ENCODE peak calls at places on chromosome 22, in eight cellular contexts. I, Q, J, P, M, S, R and E are unnamed samples. For H3K4me1, the result is how much of the 10 kb centered on the place peaks cover.

GRCh38 chr22:31681625-31682345 is 19.8 kb upstream of the PISD start:
- DNase-seq in I (no peak), Q (no peak), S (peak), P (no peak), M (peak), J (peak), R (no peak), E (no peak)

GRCh38 chr22:42884616-42885375 is 27.7 kb upstream of the ARFGAP3 start:
- DNase-seq in R (no peak), P (peak), S (no peak), Q (no peak), I (no peak), J (peak), M (no peak), E (no peak)

GRCh38 chr22:34639911-34640310 is 426.0 kb upstream of the ISX start:
- DNase-seq in I (no peak), J (no peak), R (no peak), Q (no peak), P (no peak), M (no peak), S (no peak), E (no peak)

GRCh38 chr22:26054846-26055245 is 114.4 kb upstream of the SEZ6L start:
- DNase-seq in J (no peak), S (no peak), P (no peak), R (no peak), Q (no peak), M (no peak), I (no peak), E (no peak)

GRCh38 chr22:20607157-20607907 is 99.9 kb downstream of the MED15 start:
- DNase-seq in Q (no peak), J (no peak), M (no peak), S (no peak), R (no peak), P (peak), I (no peak), E (no peak)

GRCh38 chr22:37661160-37661924 is 2.8 kb downstream of the PDXP start:
- DNase-seq in R (no peak), Q (no peak), J (peak), M (no peak), I (peak), S (peak), P (no peak), E (peak)

GRCh38 chr22:37566329-37566837 is 6.1 kb downstream of the CDC42EP1 start:
- DNase-seq in S (no peak), I (peak), M (no peak), P (peak), R (no peak), J (no peak), Q (no peak), E (peak)

GRCh38 chr22:42785706-42786499 is 65.2 kb upstream of the A4GALT start:
- DNase-seq in I (no peak), Q (no peak), P (no peak), S (no peak), M (no peak), R (no peak), J (no peak), E (no peak)

GRCh38 chr22:38652858-38653257 is 3.3 kb downstream of the FAM227A start:
- DNase-seq in R (no peak), S (no peak), P (no peak), M (no peak), I (no peak), Q (no peak), J (no peak), E (no peak)

GRCh38 chr22:42919199-42919598 is 62.1 kb upstream of the ARFGAP3 start:
- DNase-seq in S (peak), M (peak), Q (no peak), I (no peak), J (peak), R (no peak), P (no peak), E (no peak)

GRCh38 chr22:31102441-31103081 is 4.8 kb downstream of the SELENOM start:
- DNase-seq in R (peak), P (peak), Q (peak), M (peak), I (no peak), J (peak), S (peak), E (no peak)

GRCh38 chr22:26592368-26593015 is 2.6 kb upstream of the TPST2 start:
- DNase-seq in I (peak), M (no peak), Q (no peak), S (no peak), P (no peak), R (no peak), J (no peak), E (peak)

GRCh38 chr22:43401661-43402060 is 10.2 kb upstream of the MPPED1 start:
- DNase-seq in R (no peak), M (no peak), Q (no peak), S (no peak), J (no peak), P (no peak), I (no peak), E (no peak)

GRCh38 chr22:29979645-29980303 is 96.8 kb downstream of the MTMR3 start:
- DNase-seq in Q (no peak), P (no peak), J (peak), R (no peak), S (peak), I (no peak), M (no peak), E (no peak)

GRCh38 chr22:39368402-39368801 is 18.6 kb downstream of the SYNGR1 start:
- DNase-seq in R (no peak), I (no peak), S (no peak), J (no peak), Q (no peak), P (no peak), M (no peak), E (no peak)

GRCh38 chr22:47651216-47651987 is 889.0 kb downstream of the TBC1D22A start:
- DNase-seq in I (no peak), M (no peak), R (no peak), S (no peak), Q (no peak), J (no peak), P (no peak), E (no peak)

GRCh38 chr22:47647720-47648119 is 885.3 kb downstream of the TBC1D22A start:
- DNase-seq in R (no peak), M (no peak), I (no peak), S (no peak), J (no peak), Q (no peak), P (no peak), E (no peak)

GRCh38 chr22:47647181-47647580 is 884.7 kb downstream of the TBC1D22A start:
- DNase-seq in I (no peak), J (no peak), Q (no peak), P (no peak), S (no peak), R (no peak), M (no peak), E (no peak)

DNA sequence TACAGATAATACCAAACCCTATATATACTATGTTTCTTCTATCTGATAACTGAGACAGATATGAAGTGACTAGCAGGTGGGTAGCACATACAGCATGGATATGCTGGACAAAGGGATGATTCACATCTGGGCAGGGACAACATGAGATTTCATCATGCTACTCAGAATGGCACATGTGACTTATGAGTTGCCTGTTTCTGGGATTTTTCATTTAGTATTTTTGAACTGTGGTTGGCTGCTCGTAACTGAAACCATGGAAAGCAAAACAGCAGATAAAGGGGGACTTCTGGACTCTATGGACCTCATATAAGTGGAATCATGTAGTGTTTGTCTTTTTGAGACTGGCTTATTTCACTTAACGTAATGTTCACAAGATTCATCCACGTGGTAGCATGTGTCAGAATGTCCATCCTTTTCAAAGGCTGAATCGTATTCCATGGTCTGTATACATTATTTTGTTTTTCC is 883.0 kb downstream of the TBC1D22A start:
- DNase-seq in I (no peak), R (no peak), M (no peak), P (no peak), S (no peak), J (no peak), Q (no peak), E (no peak)
- H3K4me1 ChIP-seq in I (under half), R (under half), M (under half), P (under half), S (under half), J (under half), Q (under half), E (under half)

GRCh38 chr22:24400037-24400725 is 27.2 kb upstream of the ADORA2A start:
- DNase-seq in P (no peak), J (no peak), R (no peak), Q (no peak), I (no peak), M (no peak), S (no peak), E (no peak)
- H3K4me3 ChIP-seq in P (no peak), J (no peak), R (no peak), Q (no peak), I (no peak), M (no peak), S (no peak), E (no peak)

GRCh38 chr22:24973867-24974266 is 21.4 kb downstream of the KIAA1671 start:
- DNase-seq in P (no peak), J (no peak), R (no peak), M (no peak), I (no peak), Q (no peak), S (no peak), E (no peak)
- H3K27ac ChIP-seq in P (no peak), J (no peak), R (peak), M (no peak), I (no peak), Q (peak), S (no peak), E (no peak)

DNA sequence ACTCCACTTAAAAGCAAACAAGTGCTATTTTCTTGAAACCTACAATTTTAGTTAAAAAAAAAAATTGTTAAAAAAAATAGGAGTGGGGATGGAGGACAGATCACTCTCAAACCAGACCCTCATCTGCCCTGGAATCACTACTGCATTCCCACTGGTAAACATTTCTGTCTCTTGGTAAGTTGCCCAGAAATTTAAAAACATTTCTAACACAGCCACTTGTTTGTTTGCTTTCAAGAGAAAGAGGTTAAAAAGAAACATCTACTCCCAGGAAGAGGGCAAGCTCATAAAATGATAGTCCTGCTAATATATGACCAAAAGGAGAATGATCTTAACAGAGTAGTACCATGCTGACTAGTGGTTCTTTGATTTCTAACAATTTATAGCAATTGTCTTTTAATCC is 83.3 kb downstream of the SGSM3 start:
- DNase-seq in S (no peak), Q (no peak), M (no peak), P (no peak), R (no peak), I (no peak), J (no peak), E (no peak)
- H3K4me1 ChIP-seq in S (under half), Q (under half), M (under half), P (under half), R (half or more), I (half or more), J (under half), E (half or more)

GRCh38 chr22:36156515-36157419 is 3.8 kb downstream of the APOL3 start:
- DNase-seq in P (no peak), I (peak), S (peak), R (peak), M (peak), Q (peak), J (peak), E (peak)

GRCh38 chr22:36163497-36163896 is 2.9 kb upstream of the APOL3 start:
- DNase-seq in I (no peak), Q (no peak), P (no peak), S (no peak), J (no peak), M (no peak), R (no peak), E (no peak)

GRCh38 chr22:36164621-36165020 is 4.1 kb upstream of the APOL3 start:
- DNase-seq in Q (no peak), I (no peak), J (no peak), R (no peak), P (no peak), S (no peak), M (no peak), E (no peak)

GRCh38 chr22:36162127-36163034 is 1.8 kb upstream of the APOL3 start:
- DNase-seq in Q (no peak), M (no peak), I (peak), P (no peak), J (no peak), S (peak), R (no peak), E (peak)

GRCh38 chr22:36160499-36160942 is at the start of gene APOL3:
- DNase-seq in Q (peak), P (no peak), I (peak), M (peak), J (peak), R (peak), S (peak), E (peak)
- H3K4me3 ChIP-seq in Q (peak), P (peak), I (peak), M (no peak), J (peak), R (peak), S (peak), E (peak)

DNA sequence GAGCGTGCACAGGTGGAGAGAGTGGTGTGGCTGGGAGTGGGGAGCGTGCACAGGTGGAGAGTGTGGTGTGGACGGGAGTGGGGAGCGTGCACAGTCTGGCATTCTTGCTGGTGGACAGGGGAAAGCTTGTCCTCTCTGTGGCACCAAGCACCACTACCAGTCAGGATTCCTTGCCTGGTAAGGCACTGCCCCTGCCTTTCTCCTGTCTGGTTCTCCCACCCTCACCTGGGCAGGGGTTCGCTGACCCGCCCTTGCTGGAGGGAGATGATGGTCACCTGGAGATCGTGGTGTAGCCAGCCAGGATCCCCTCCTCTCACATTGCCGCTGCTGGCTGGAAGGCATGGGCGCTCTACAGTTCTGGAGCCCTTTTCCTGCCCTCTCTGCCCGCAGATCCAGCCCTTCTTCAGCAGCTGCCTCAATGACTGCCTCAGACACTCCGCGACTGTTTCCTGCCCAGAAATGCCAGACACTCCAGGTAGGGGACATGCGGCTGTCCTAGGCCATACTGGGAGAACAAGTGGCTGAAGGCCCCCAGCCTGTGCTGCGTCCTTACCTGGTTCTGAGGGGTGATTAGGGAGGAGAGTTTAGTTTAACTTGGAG is 16.7 kb downstream of the TMEM121B start:
- DNase-seq in R (no peak), M (no peak), Q (no peak), S (no peak), P (no peak), I (no peak), J (no peak), E (no peak)
- H3K27ac ChIP-seq in R (no peak), M (no peak), Q (no peak), S (no peak), P (no peak), I (no peak), J (no peak), E (no peak)

DNA sequence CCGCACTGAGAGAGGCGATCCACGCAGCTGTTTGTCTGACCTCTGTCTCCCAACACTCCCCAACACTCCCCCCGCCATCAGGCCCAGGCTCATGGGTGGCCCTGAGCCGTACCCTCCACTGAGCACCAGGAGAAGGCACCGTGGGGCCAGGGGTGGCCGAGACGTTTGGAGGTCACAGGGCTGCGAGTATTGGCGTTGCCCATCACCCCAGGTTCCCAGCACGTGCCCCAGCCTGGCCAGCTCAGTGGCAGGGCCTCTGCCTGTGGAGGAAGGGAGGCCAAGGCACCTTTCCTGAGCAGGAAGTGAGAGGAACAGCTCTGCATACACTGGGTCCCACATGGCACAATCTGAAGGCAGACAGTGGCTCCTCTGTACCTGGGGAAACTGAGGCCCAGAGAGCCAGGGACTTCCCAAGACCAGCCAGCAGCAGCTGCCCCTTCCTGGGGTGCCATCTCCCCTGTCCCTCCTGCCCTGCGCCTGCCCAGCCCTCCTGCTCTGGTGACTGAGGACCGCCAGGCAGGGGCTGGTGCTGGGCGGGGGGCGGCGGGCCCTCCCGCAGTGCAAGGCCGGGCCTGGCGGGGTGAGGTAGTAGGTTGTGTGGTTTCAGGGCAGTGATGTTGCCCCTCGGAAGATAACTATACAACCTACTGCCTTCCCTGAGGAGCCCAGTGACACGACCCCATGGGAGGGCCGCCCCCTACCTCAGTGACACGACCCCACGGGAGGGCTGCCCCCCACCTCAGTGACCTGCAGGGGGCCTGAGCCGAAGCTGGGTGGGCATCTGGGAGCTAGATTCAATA is 37.0 kb upstream of the PPARA start:
- DNase-seq in M (no peak), I (no peak), Q (no peak), S (no peak), R (no peak), P (no peak), J (peak), E (no peak)
- H3K4me1 ChIP-seq in M (half or more), I (under half), Q (under half), S (half or more), R (half or more), P (under half), J (under half), E (under half)

GRCh38 chr22:36506637-36507517 is at the start of gene FOXRED2:
- DNase-seq in J (peak), R (peak), M (peak), P (peak), Q (peak), S (peak), I (peak), E (peak)
- H3K4me3 ChIP-seq in J (peak), R (peak), M (peak), P (peak), Q (peak), S (peak), I (peak), E (peak)

DNA sequence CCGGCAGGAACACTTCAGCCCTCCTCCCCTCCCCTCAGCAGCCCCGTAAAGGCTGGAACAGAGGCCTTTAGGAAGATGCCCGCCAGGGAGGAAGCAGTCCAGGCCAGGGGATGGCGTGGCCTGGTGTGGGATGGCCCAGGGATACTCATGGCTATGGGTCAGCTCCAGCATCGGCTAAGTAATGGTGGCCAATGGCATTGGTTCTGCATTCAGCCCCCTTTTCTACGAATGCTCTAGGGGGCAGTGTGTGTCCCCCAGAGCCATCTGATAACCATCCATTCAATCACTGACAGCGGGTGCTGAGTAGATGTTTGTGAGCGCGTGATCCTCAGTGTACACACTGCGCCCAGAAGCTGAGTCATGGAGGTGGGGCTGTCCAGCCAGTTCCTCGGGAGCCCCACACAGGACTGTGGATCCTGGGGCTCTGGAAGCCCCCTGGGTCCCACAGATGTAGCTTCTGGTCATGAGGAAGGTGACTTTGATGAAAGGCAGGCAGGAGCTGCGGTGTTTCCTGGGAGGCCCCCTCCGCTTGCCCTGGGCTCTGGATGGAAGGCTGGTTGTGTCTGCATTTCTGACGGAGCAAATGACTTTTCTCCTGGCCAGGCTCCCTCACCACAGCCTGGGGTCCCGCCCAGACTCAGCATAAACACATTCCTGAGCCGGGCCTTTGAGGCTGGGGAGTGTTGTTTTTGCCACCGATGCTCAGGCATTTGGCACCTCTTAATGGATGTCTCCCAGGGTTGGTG is 46.5 kb downstream of the FBLN1 start:
- DNase-seq in Q (peak), P (no peak), M (no peak), J (peak), S (peak), R (peak), I (no peak), E (no peak)
- H3K27ac ChIP-seq in Q (peak), P (no peak), M (peak), J (peak), S (peak), R (peak), I (no peak), E (no peak)

DNA sequence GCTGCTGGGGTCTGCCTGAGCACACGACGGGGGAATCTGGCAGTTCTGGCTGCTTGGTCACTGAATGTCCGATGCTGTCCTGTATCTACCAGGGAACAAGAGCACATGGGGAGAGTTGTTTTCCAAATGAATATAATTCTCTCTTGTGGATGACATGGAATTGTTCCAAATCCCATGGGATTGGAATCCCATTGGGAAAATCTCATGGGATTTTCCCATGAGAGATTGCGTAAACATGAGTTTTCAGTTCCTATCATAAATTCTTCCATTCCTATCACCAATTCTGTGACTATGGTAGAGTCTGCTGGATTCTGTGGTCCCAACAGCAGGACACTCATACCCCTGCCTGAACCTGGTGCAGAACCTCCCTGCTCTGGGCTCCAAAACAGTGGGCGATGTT is 35.6 kb upstream of the IGLL5 start:
- DNase-seq in P (peak), M (no peak), R (no peak), S (no peak), Q (no peak), I (no peak), J (no peak), E (no peak)
- H3K4me1 ChIP-seq in P (under half), M (under half), R (under half), S (under half), Q (under half), I (under half), J (under half), E (under half)